ENCODE peak calls at places on chromosomes 13 and 19, in eight cellular contexts. H, R, W, N, Y, T, V and M are unnamed samples.
A peak's percentile ranks its signal among the peaks of the same experiment; 100 is the strongest.

GRCh38 chr13:99386911-99387788 is 80.0 kb upstream of the GPR183 start:
- DNase-seq in T (no peak), W (no peak), N (peak; percentile 68), H (peak; percentile 56), V (peak; percentile 91), Y (no peak), R (peak; percentile 46), M (peak; percentile 60)

GRCh38 chr19:18487576-18488402 is 34.1 kb downstream of the ELL start:
- DNase-seq in H (no peak), R (no peak), T (no peak), V (no peak), W (peak; percentile 47), N (no peak), Y (no peak), M (no peak)

GRCh38 chr13:43805071-43805468 is 18.3 kb upstream of the ENOX1 start:
- DNase-seq in R (no peak), Y (no peak), V (no peak), H (no peak), T (no peak), N (no peak), W (no peak), M (no peak)

GRCh38 chr13:36193151-36193855 is 21.1 kb downstream of the SOHLH2 start:
- DNase-seq in H (no peak), N (no peak), Y (no peak), V (no peak), W (no peak), R (no peak), T (no peak), M (no peak)

GRCh38 chr13:72489751-72490150 is 237.7 kb downstream of the MZT1 start:
- DNase-seq in V (no peak), T (no peak), R (no peak), H (no peak), Y (no peak), W (no peak), N (no peak), M (no peak)

GRCh38 chr19:2475018-2475701 is 767 bp upstream of the GADD45B start:
- DNase-seq in T (peak; percentile 54), W (peak; percentile 58), N (peak; percentile 67), V (peak; percentile 58), H (peak; percentile 65), R (peak; percentile 65), Y (peak; percentile 39), M (peak; percentile 67)

GRCh38 chr19:11693505-11694499 is 44.9 kb downstream of the ZNF823 start:
- DNase-seq in N (no peak), W (no peak), Y (no peak), V (no peak), T (no peak), H (peak; percentile 61), R (no peak), M (no peak)

GRCh38 chr19:58429745-58430144 is 10.2 kb downstream of the ZNF132 start:
- DNase-seq in N (no peak), R (no peak), H (no peak), W (no peak), V (no peak), T (no peak), Y (no peak), M (no peak)

GRCh38 chr13:52348081-52348480 is 57.9 kb downstream of the THSD1 start:
- DNase-seq in V (no peak), R (no peak), T (no peak), W (peak; percentile 42), Y (no peak), N (no peak), H (no peak), M (no peak)

GRCh38 chr13:45602183-45602582 is 13.4 kb downstream of the ERICH6B start:
- DNase-seq in Y (no peak), T (no peak), N (no peak), V (no peak), R (no peak), H (no peak), W (no peak), M (no peak)

GRCh38 chr13:27708325-27708724 is 84.0 kb upstream of the GSX1 start:
- DNase-seq in W (no peak), V (no peak), Y (no peak), N (no peak), H (no peak), R (no peak), T (no peak), M (no peak)

GRCh38 chr13:24684600-24684998 is 4.4 kb downstream of the ATP12A start:
- DNase-seq in W (no peak), T (no peak), R (no peak), H (peak; percentile 55), N (no peak), V (no peak), Y (no peak), M (no peak)

DNA sequence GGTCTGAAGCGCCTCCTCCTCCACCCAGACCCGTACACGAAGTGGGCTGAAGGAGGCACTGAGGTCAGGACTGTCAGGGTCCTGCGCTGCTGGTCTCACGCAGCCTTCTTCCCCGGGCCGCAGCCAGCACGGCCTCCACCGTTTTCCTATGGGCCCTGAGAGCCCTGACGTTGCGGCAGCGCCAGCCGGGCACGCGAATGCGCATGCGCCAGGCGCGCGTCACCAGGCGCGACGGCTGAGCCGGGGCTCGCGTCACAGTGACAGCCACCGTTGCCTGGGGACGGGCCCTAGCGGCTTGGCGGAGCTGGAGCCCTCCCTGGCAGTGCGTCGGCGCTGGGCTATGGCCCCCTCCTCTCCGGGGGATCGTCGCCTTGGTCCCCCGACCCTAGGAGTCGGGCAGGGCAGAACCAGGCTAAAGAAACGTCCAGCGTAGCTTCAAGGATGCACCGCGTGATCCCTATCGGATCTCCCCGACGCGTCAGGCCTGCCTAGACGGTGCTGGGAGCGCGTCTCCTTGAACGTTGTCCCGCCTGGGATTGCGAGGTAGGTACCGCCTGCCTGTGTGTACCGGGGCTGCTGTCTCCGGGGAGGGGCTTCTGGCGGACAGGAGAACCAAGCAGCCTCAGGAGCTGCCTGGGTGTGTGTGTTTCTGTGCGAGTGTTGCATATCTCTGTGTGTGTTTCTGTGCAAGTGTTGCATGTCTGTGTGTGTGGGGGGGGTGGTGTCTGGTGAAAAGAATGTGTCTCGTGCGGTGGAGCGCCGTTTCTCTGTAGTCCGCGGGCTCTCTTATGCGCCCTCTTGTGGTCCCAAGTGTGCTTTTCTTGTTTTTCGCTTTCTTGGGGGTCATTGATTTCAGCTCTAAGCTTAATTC is 43.2 kb downstream of the ZNF571 start:
- DNase-seq in W (no peak), H (peak; percentile 5), Y (no peak), V (peak; percentile 29), T (peak; percentile 62), N (no peak), R (no peak), M (no peak)
- H3K4me3 ChIP-seq in W (peak overlapping the region; percentile 52), H (no peak overlapping the region), Y (peak overlapping the region; percentile 21), V (peak overlapping the region; percentile 35), T (peak overlapping the region; percentile 78), N (no peak overlapping the region), R (peak overlapping the region; percentile 34), M (no peak overlapping the region)

DNA sequence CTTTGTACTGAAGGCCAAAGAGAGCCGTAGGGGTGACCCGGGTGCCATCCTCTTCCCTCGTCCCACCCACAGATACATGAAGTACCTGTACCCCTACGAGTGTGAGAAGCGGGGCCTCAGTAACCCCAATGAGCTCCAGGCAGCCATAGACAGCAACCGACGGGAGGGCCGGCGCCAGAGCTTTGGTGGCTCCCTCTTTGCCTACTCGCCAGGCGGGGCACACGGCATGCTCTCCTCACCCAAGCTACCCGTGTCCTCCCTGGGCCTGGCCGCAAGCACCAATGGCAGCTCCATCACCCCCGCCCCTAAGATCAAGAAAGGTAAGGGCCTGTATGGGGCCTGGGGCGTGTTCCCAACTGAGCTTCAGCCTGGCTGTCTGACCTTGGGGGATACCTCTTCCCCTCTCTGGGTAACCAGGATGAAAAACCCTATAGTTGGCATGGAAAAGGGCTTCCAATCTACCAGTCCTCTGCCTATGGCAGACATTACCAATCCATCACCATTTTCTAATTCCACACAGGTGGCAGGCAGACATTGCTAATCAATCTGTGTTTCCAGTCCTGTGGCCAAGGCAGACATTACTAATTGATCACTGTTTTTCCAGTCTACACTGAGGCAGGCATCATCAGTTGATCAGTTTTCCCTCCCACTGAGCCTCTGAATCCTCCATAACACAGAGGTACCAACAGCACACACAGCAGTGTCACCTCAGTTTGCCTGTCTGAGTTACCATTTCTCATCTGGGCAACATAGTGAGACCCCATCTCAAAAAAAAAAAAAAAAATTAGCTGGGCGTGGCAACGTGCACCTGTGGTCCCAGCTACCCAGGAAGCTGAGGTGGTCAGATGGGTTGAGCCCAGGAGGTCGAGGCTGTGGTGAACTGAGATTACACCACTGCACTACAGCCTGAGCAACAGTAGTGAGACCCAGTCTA is 19.1 kb upstream of the WDR18 start:
- DNase-seq in V (no peak), R (no peak), H (no peak), W (no peak), T (no peak), N (no peak), Y (no peak), M (peak; percentile 71)
- TF ChIP-seq POLR2A in V (no peak), R (no peak), H (no peak), W (no peak), T (no peak), N (no peak), Y (no peak), M (no peak)

GRCh38 chr13:93635687-93636086 is 409.1 kb downstream of the GPC6 start:
- DNase-seq in V (no peak), H (no peak), Y (peak; percentile 15), T (no peak), R (no peak), W (no peak), N (no peak), M (no peak)
- H3K4me3 ChIP-seq in V (no peak overlapping the region), H (no peak overlapping the region), Y (no peak overlapping the region), T (no peak overlapping the region), R (no peak overlapping the region), W (no peak overlapping the region), N (no peak overlapping the region), M (no peak overlapping the region)

DNA sequence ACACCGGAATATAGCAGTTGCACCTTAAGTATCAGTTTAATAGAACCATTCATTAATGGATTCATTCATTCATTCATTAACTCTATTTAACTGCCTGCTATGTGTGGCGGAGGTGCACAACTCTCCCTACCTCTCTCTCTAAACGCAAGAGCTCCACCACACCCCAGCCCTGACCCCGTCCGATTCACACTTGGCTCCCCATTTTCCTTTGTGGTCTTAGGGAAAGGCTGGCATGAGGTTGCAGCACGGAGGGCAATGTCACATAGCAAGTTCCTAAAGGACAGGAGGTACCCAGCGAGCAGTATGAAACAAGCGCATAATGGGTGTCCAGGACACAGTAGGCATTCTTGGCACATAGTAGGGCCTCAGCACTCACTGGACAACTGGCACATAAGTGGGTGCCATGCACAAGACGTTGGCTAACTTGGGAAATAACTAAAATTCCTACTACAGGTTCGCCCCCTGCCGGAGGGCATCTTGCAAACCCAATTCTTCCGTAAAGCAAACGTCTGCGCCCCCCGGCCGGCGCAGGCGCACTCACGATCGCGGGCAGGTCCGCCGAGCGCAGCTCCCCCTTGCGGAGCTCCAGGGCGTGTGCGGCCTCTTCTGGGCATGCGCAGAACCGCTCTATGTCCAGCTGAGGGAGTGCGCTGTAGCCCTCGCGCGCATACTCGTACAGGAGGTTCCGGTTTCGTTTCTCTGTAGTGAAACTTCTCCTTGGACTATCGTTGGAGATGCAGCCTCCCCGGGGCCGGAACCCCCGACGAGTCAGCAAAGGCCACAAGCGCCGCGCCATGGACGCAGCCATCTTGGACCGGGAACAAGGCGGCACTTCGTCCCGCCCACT is at the start of gene SARS2:
- DNase-seq in R (peak; percentile 91), T (peak; percentile 91), H (peak; percentile 90), N (peak; percentile 94), Y (peak; percentile 78), W (peak; percentile 90), V (peak; percentile 92), M (peak; percentile 94)
- TF ChIP-seq POLR2A in R (no peak), T (no peak), H (peak; percentile 74), N (peak; percentile 58), Y (peak; percentile 6), W (no peak), V (no peak), M (no peak)

DNA sequence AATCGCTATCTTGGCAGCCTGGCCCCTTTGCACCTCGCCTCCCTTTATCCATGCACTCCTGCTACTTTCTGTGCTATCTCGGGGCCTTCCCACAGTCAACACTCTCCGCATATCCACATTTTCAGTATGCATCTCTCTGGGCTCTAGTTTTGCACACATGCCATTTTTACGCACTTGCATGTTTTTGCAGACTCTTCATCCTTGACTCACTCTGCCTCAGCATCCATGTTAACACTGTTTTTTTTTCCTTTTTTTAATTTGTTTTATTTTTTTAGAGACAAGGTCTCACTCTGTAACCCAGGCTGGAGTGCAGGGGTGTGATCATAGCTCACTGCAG is 2.5 kb downstream of the MAMSTR start:
- DNase-seq in T (no peak), R (no peak), Y (no peak), N (no peak), W (no peak), H (no peak), V (no peak), M (no peak)
- H3K4me3 ChIP-seq in T (peak overlapping the region; percentile 79), R (peak overlapping the region; percentile 39), Y (peak overlapping the region; percentile 60), N (no peak overlapping the region), W (peak overlapping the region; percentile 56), H (no peak overlapping the region), V (no peak overlapping the region), M (peak overlapping the region; percentile 15)